ENCODE peak calls at places on chromosomes 2 and 18, in eight cellular contexts. I is EH, T is astrocyte of the spinal cord, B is LoVo, G is T follicular helper cell, Q is body of pancreas, A is endothelial cell, Z is glomerular endothelial cell. M is an unnamed sample.

GRCh38 chr2:127047716-127048617 is 59.0 kb downstream of the BIN1 start:
- DNase-seq in G (no peak), B (no peak), T (no peak), Q (no peak), I (no peak), A (no peak), Z (no peak), M (no peak)

GRCh38 chr2:96144481-96145027 is 686 bp downstream of the DUSP2 start:
- DNase-seq in A (no peak), Z (no peak), Q (peak; percentile 48), T (no peak), G (peak; percentile 21), B (peak; percentile 2), I (no peak), M (peak; percentile 42)

GRCh38 chr2:136809987-136810386 is 44.6 kb downstream of the THSD7B start:
- DNase-seq in T (no peak), I (no peak), A (no peak), B (no peak), Q (no peak), Z (no peak), G (no peak), M (no peak)

GRCh38 chr2:69453475-69454129 is 16.4 kb upstream of the NFU1 start:
- DNase-seq in G (no peak), B (no peak), I (no peak), A (no peak), Q (no peak), Z (no peak), T (no peak), M (no peak)

GRCh38 chr2:9095690-9096089 is 92.2 kb upstream of the MBOAT2 start:
- DNase-seq in T (peak; percentile 54), Z (no peak), B (no peak), A (peak; percentile 28), G (no peak), Q (no peak), I (peak; percentile 45), M (no peak)

GRCh38 chr18:45755936-45756335 is 32.0 kb downstream of the SLC14A1 start:
- DNase-seq in G (no peak), B (peak; percentile 64), I (peak; percentile 86), T (peak; percentile 87), Q (peak; percentile 23), A (no peak), Z (peak; percentile 96), M (no peak)

GRCh38 chr2:238602223-238602945 is 175.7 kb downstream of the ASB1 start:
- DNase-seq in Q (no peak), T (no peak), Z (no peak), G (no peak), B (no peak), I (no peak), A (no peak), M (no peak)

GRCh38 chr2:194962254-194962653 is 694.8 kb upstream of the SLC39A10 start:
- DNase-seq in A (no peak), Q (no peak), B (no peak), Z (no peak), I (no peak), G (no peak), T (no peak), M (no peak)

GRCh38 chr18:74310411-74310810 is 5.2 kb upstream of the C18orf63 start:
- DNase-seq in Z (no peak), T (peak; percentile 32), I (peak; percentile 69), G (no peak), A (no peak), Q (no peak), B (peak; percentile 55), M (no peak)

M was measured in central memory CD4-positive, alpha-beta T cell.